ENCODE peak calls at places on chromosomes 1 and 21, in ten cellular contexts. Z is A549, B is stomach, X is sigmoid colon, V is NB4, E is transverse colon, G is upper lobe of left lung, J is lower leg skin, K is prostate gland, H is Peyer's patch. A is an unnamed sample.

GRCh38 chr1:229557913-229558414 is 543 bp downstream of the ABCB10 start:
- DNase-seq in H (peak), K (peak), G (peak), Z (peak), B (peak), J (no peak), V (peak), E (peak), X (peak), A (peak)

GRCh38 chr1:218171302-218171893 is 113.7 kb upstream of the RRP15 start:
- DNase-seq in J (no peak), Z (peak), X (no peak), H (no peak), V (peak), K (no peak), E (no peak), G (no peak), B (no peak), A (no peak)

GRCh38 chr1:57597036-57597435 is 173.2 kb upstream of the DAB1 start:
- DNase-seq in V (no peak), B (no peak), Z (no peak), K (no peak), H (no peak), E (no peak), X (no peak), G (no peak), J (no peak), A (no peak)

GRCh38 chr1:9195651-9196050 is 38.9 kb upstream of the H6PD start:
- DNase-seq in E (no peak), X (no peak), G (no peak), V (no peak), H (no peak), Z (no peak), J (no peak), K (no peak), B (no peak), A (no peak)

GRCh38 chr21:37914211-37914900 is 1.9 kb downstream of the KCNJ6 start:
- DNase-seq in Z (no peak), V (peak), E (no peak), J (no peak), B (no peak), G (no peak), X (no peak), H (no peak), K (no peak), A (no peak)

GRCh38 chr1:244412116-244412639 is 39.5 kb downstream of the ADSS2 start:
- DNase-seq in E (no peak), V (no peak), H (no peak), K (no peak), J (no peak), B (no peak), Z (no peak), G (no peak), X (no peak), A (no peak)

GRCh38 chr1:48677306-48678287 is 99.1 kb downstream of the BEND5 start:
- DNase-seq in K (peak), H (peak), B (peak), V (peak), J (peak), E (peak), G (peak), X (peak), Z (peak), A (peak)

GRCh38 chr1:224408294-224408590 is 26.4 kb downstream of the WDR26 start:
- DNase-seq in B (no peak), V (no peak), G (no peak), H (no peak), J (no peak), K (no peak), E (no peak), Z (no peak), X (no peak), A (no peak)

GRCh38 chr1:115976062-115976899 is at the start of gene SLC22A15:
- DNase-seq in G (peak), K (peak), H (peak), J (peak), V (peak), Z (peak), E (peak), B (peak), X (peak), A (peak)

GRCh38 chr1:21069549-21069948 is 107.1 kb downstream of the EIF4G3 start:
- DNase-seq in E (no peak), H (no peak), J (no peak), X (no peak), V (no peak), Z (no peak), G (no peak), K (no peak), B (no peak), A (no peak)

GRCh38 chr1:32761253-32761877 is 55.8 kb downstream of the YARS1 start:
- DNase-seq in H (no peak), E (peak), B (peak), Z (peak), V (no peak), K (peak), J (no peak), X (no peak), G (peak), A (no peak)

GRCh38 chr1:230747139-230747730 is at the start of gene CAPN9:
- DNase-seq in G (peak), H (no peak), E (peak), B (peak), J (no peak), K (no peak), Z (no peak), X (no peak), V (no peak), A (no peak)

GRCh38 chr1:22562584-22563551 is at the start of gene EPHA8:
- DNase-seq in E (no peak), K (no peak), H (no peak), V (no peak), J (no peak), Z (no peak), G (no peak), X (no peak), B (no peak), A (no peak)

GRCh38 chr1:98147280-98147679 is 226.4 kb upstream of the DPYD start:
- DNase-seq in Z (no peak), E (no peak), V (no peak), J (no peak), X (no peak), H (no peak), K (no peak), B (no peak), G (no peak), A (no peak)

GRCh38 chr1:152855661-152856060 is 4.1 kb upstream of the LCE7A start:
- DNase-seq in K (no peak), X (no peak), J (no peak), E (no peak), B (no peak), G (no peak), Z (no peak), V (no peak), H (no peak), A (no peak)

GRCh38 chr1:71080178-71080781 is 555 bp downstream of the ZRANB2 start:
- DNase-seq in G (no peak), Z (peak), B (no peak), V (peak), E (no peak), J (peak), H (no peak), X (no peak), K (no peak), A (no peak)

GRCh38 chr1:71086331-71086730 is 5.5 kb upstream of the ZRANB2 start:
- DNase-seq in V (no peak), B (no peak), J (no peak), K (no peak), Z (no peak), G (no peak), X (no peak), E (no peak), H (no peak), A (no peak)

GRCh38 chr1:71083271-71083670 is 2.4 kb upstream of the ZRANB2 start:
- DNase-seq in K (no peak), V (no peak), H (no peak), X (no peak), J (no peak), Z (no peak), G (no peak), B (no peak), E (no peak), A (no peak)

GRCh38 chr1:71080782-71081696 is at the start of gene ZRANB2:
- DNase-seq in K (peak), V (peak), H (peak), J (peak), G (peak), B (peak), X (peak), E (peak), Z (peak), A (peak)

DNA sequence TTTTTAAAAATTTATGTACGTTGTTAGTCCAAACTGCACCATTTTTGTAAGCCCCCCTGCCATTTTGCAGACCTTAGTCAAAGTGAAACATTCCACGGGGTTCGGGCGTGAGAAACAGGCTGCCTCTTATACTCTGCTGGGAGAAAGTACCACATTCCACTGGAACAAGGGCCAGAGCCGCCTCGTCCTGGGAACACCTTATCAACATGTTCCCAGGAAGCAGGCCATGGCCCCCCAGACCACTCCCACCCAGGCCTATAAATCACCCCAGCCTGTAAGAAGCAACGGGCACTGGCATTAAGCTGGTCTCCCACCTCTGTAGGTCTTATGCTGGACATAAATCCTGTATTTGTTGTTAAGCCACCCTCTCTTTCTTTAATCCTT is 854 bp upstream of the ZRANB2 start:
- DNase-seq in X (no peak), Z (no peak), H (peak), G (no peak), J (peak), V (peak), B (no peak), K (no peak), E (no peak), A (no peak)
- TF ChIP-seq POLR2A in X (no peak), Z (no peak), H (no peak), G (no peak), J (no peak), V (no peak), B (no peak), K (no peak), E (no peak), A (no peak)

DNA sequence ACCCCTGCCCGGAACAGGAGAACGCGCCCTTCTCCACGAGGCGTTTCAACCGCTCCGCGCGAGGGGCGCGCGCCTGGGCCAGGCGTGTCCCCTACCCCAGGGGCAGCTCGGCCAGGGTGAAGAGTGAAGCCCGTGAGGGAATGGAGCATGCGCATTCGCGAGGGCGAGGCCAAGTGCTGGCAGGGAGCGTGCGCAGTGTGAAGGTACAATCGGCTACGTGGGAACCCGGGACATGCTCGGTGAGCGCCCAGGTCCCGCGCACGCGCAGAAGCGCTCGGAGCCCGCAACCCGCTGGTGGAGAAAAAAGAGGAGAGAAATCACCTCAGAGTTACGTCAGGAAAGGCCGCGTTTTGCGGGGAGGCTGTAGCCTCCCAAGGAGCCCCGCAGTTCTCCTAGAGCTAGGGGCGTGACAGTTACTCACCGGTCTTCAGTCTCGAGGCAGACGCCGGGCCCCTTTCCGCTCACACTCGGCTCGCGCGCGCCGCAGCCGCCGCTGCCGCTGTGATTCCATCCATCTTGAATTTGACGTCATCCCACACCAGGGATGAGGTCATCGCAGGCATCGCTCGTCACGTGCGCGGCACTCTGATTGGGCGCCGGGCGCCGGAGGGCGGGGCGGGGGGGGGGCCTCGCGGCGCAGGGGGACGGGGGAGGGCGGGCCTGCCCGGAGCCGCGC is at the start of gene ZBTB21:
- DNase-seq in B (peak), E (peak), V (peak), X (peak), K (peak), J (peak), Z (peak), G (peak), H (peak), A (peak)
- TF ChIP-seq POLR2A in B (no peak), E (peak), V (peak), X (peak), K (peak), J (no peak), Z (peak), G (peak), H (peak), A (peak)

GRCh38 chr1:37553927-37554808 is at the start of gene SNIP1:
- DNase-seq in Z (peak), E (peak), X (peak), G (peak), J (peak), H (peak), K (peak), V (peak), B (peak), A (peak)

GRCh38 chr1:37558411-37558810 is 1.7 kb downstream of the DNALI1 start:
- DNase-seq in V (no peak), X (no peak), J (no peak), E (no peak), G (no peak), B (no peak), H (no peak), K (no peak), Z (no peak), A (no peak)

GRCh38 chr1:37557402-37557801 is 662 bp downstream of the DNALI1 start:
- DNase-seq in B (no peak), Z (no peak), X (no peak), K (no peak), E (no peak), G (no peak), V (no peak), H (no peak), J (no peak), A (no peak)

GRCh38 chr1:37559080-37559479 is 2.3 kb downstream of the DNALI1 start:
- DNase-seq in Z (no peak), B (no peak), E (no peak), J (no peak), H (no peak), G (no peak), X (no peak), K (no peak), V (no peak), A (no peak)

GRCh38 chr1:37556712-37557196 is at the start of gene DNALI1:
- DNase-seq in K (peak), E (peak), J (peak), X (peak), B (peak), V (peak), Z (peak), G (peak), H (peak), A (no peak)
- TF ChIP-seq POLR2A in K (peak), E (no peak), J (no peak), X (no peak), B (no peak), V (no peak), Z (no peak), G (peak), H (no peak), A (no peak)

DNA sequence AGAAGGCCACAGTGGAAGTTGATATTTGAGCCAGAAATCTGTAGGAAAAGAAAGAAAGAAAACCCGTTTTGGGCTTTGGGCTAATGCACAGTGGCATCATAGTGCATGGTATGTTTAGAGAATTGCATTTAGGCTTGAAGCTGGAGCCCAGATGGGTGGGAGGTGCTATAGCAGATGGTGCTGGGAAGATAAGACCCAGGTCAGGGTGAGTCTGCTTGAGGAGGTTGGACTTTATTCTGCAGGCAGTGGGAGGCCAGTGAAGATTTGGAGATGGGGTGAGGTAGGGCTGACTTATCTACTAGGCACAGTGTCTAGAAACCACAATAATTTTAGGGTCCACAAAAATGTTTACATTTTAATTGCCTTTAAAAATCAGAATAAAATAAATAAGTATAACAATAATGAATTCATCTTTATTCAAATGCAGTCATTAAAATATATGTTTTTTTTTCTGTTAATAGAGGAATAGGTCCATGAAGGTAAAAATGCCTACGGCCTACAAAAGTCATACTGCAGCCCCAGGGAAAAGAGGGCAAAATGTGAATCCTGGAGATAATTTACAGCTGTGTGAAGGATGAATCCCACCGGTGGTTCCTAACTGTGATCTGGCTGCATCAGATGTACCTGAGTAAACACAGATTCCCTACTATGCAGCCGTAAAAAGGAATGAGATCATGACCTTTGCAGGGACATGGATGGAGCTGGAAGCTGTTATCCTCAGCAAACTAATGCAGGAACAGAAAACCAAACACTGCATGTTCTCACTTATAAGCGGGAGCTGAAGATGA is 8.7 kb downstream of the DNAJC6 start:
- DNase-seq in B (no peak), G (no peak), H (no peak), V (no peak), X (no peak), J (no peak), Z (no peak), E (no peak), K (no peak), A (no peak)
- TF ChIP-seq POLR2A in B (no peak), G (no peak), H (no peak), V (no peak), X (no peak), J (no peak), Z (no peak), E (no peak), K (no peak), A (no peak)

GRCh38 chr1:11046625-11047365 is at the start of gene MASP2:
- DNase-seq in Z (no peak), H (no peak), E (no peak), V (no peak), X (peak), G (no peak), J (no peak), K (no peak), B (no peak), A (no peak)
- TF ChIP-seq POLR2A in Z (no peak), H (no peak), E (no peak), V (no peak), X (no peak), G (no peak), J (no peak), K (no peak), B (no peak), A (no peak)

DNA sequence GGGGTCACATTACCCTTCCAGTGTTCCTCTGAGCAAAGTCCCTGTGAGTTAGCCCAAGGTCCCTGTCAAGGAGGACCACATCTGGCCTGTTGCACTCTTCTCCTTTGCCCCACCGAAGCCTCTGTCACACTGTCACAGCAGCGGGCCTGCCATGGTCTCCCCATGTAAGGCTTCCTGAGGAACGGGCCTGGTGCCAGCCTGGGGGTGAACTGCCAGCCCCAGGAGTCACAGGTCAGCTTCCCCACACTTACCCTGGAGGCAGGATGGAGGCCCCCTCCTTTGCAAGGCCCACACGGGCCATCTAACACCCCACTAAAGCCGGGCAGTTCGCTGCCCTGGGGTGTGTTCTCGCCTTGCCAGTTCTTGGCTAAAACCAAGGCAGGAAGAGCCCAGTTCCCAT is 14.1 kb downstream of the TNFRSF1B start:
- DNase-seq in V (no peak), J (no peak), H (no peak), Z (no peak), X (peak), B (no peak), E (no peak), K (no peak), G (peak), A (no peak)
- TF ChIP-seq POLR2A in V (no peak), J (no peak), H (no peak), Z (no peak), X (no peak), B (no peak), E (no peak), K (no peak), G (no peak), A (no peak)

DNA sequence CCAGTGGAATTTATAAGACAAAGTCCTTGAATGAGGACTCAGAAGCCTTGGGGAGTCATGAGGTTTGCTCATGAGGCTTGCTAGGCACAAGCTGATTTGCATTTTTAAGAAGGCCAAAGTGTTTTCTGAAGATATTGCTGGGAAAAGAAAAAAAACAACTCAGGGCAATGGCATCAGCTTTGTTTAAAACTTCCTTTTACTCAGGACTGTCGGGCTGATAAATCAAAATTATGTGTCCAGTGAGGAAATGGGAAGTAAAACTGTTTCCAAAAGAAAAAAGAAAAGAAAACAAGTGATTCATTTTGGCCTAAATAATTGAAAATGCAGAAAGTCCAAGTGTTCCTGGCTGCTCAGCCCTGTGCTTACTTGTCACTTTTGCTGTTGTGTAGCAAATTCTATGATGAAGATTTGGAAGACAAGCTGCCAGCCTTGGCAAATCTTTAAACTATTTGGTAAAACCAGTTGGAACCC is 282.4 kb downstream of the HLX start:
- DNase-seq in B (no peak), K (no peak), G (no peak), V (no peak), H (no peak), J (peak), X (no peak), E (no peak), Z (no peak), A (no peak)
- TF ChIP-seq POLR2A in B (no peak), K (no peak), G (no peak), V (no peak), H (no peak), J (no peak), X (no peak), E (no peak), Z (no peak), A (no peak)

GRCh38 chr21:17512245-17513213 is at the start of gene CXADR:
- DNase-seq in X (no peak), G (peak), J (peak), H (peak), E (peak), V (no peak), K (peak), B (peak), Z (peak), A (peak)
- TF ChIP-seq POLR2A in X (no peak), G (peak), J (no peak), H (peak), E (peak), V (no peak), K (peak), B (no peak), Z (peak), A (no peak)